ENCODE peak calls at places on chromosomes 11 and 22, in eight cellular contexts. O, D, K, H, T, R, V and I are unnamed samples.

GRCh38 chr22:21038405-21038804 is 6.0 kb upstream of the SLC7A4 start:
- DNase-seq in O (no peak), D (peak), K (no peak), H (no peak), T (no peak), R (peak), V (no peak), I (no peak)

GRCh38 chr11:78808903-78809302 is 234.2 kb upstream of the NARS2 start:
- DNase-seq in O (no peak), D (no peak), K (no peak), H (no peak), T (no peak), R (no peak), V (no peak), I (no peak)

GRCh38 chr22:33720166-33720878 is 200.0 kb downstream of the LARGE1 start:
- DNase-seq in O (no peak), D (no peak), K (no peak), H (no peak), T (no peak), R (no peak), V (peak), I (no peak)

GRCh38 chr22:44023404-44024287 is 456 bp upstream of the PARVB start:
- DNase-seq in O (no peak), D (peak), K (peak), H (peak), T (no peak), R (peak), V (peak), I (peak)

GRCh38 chr22:38327805-38328204 is 10.6 kb upstream of the CSNK1E start:
- DNase-seq in O (no peak), D (no peak), K (no peak), H (no peak), T (no peak), R (no peak), V (no peak), I (peak)

GRCh38 chr11:44126304-44126703 is 30.8 kb downstream of the EXT2 start:
- DNase-seq in O (no peak), D (no peak), K (no peak), H (no peak), T (no peak), R (no peak), V (no peak), I (no peak)

GRCh38 chr11:122893131-122893530 is 10.6 kb downstream of the JHY start:
- DNase-seq in O (no peak), D (no peak), K (no peak), H (no peak), T (no peak), R (no peak), V (no peak), I (no peak)

GRCh38 chr11:62433141-62433543 is 14.3 kb downstream of the SCGB1A1 start:
- DNase-seq in O (no peak), D (no peak), K (no peak), H (no peak), T (no peak), R (no peak), V (no peak), I (no peak)

GRCh38 chr22:45286854-45287551 is 2.3 kb downstream of the UPK3A start:
- DNase-seq in O (no peak), D (no peak), K (no peak), H (no peak), T (no peak), R (no peak), V (no peak), I (no peak)

GRCh38 chr22:49979587-49980264 is 19.2 kb downstream of the PIM3 start:
- DNase-seq in O (no peak), D (no peak), K (peak), H (peak), T (no peak), R (peak), V (peak), I (no peak)

GRCh38 chr11:128349650-128350296 is 237.6 kb downstream of the ETS1 start:
- DNase-seq in O (no peak), D (no peak), K (no peak), H (no peak), T (no peak), R (no peak), V (no peak), I (no peak)

GRCh38 chr11:6850526-6850925 is 5.0 kb downstream of the OR10A5 start:
- DNase-seq in O (no peak), D (no peak), K (no peak), H (no peak), T (no peak), R (no peak), V (no peak), I (no peak)

GRCh38 chr22:45997077-45997774 is 20.3 kb upstream of the WNT7B start:
- DNase-seq in O (peak), D (no peak), K (no peak), H (peak), T (peak), R (peak), V (peak), I (peak)

GRCh38 chr11:45110562-45110961 is 35.9 kb upstream of the PRDM11 start:
- DNase-seq in O (peak), D (peak), K (peak), H (peak), T (peak), R (peak), V (peak), I (peak)

GRCh38 chr22:39932918-39933649 is 27.1 kb upstream of the TMA7B start:
- DNase-seq in O (no peak), D (peak), K (peak), H (no peak), T (no peak), R (peak), V (peak), I (no peak)

GRCh38 chr11:21429401-21429800 is 760.0 kb downstream of the NELL1 start:
- DNase-seq in O (no peak), D (no peak), K (no peak), H (no peak), T (no peak), R (no peak), V (no peak), I (no peak)

GRCh38 chr11:27012254-27012921 is 18.5 kb downstream of the FIBIN start:
- DNase-seq in O (peak), D (peak), K (no peak), H (no peak), T (no peak), R (no peak), V (no peak), I (no peak)

GRCh38 chr11:119750056-119750455 is 21.1 kb upstream of the NECTIN1 start:
- DNase-seq in O (no peak), D (no peak), K (no peak), H (no peak), T (no peak), R (no peak), V (no peak), I (no peak)

GRCh38 chr11:3929689-3930088 is 74.2 kb downstream of the STIM1 start:
- DNase-seq in O (no peak), D (peak), K (no peak), H (no peak), T (no peak), R (no peak), V (no peak), I (no peak)

GRCh38 chr11:96328395-96329010 is 14.5 kb downstream of the MAML2 start:
- DNase-seq in O (no peak), D (no peak), K (no peak), H (no peak), T (no peak), R (no peak), V (no peak), I (no peak)

GRCh38 chr11:66116576-66117361 is 46.7 kb downstream of the PACS1 start:
- DNase-seq in O (no peak), D (no peak), K (no peak), H (no peak), T (no peak), R (no peak), V (no peak), I (no peak)

GRCh38 chr22:48902983-48903650 is 924.6 kb downstream of the BRD1 start:
- DNase-seq in O (no peak), D (no peak), K (no peak), H (no peak), T (no peak), R (no peak), V (no peak), I (no peak)

GRCh38 chr11:79939111-79939510 is 498.3 kb upstream of the TENM4 start:
- DNase-seq in O (no peak), D (no peak), K (no peak), H (no peak), T (no peak), R (no peak), V (no peak), I (no peak)

GRCh38 chr22:50730013-50730891 is 7.8 kb upstream of the ACR start:
- DNase-seq in O (no peak), D (no peak), K (no peak), H (no peak), T (no peak), R (peak), V (no peak), I (no peak)

GRCh38 chr11:66011239-66011784 is 496 bp upstream of the CST6 start:
- DNase-seq in O (no peak), D (no peak), K (no peak), H (peak), T (no peak), R (peak), V (no peak), I (no peak)

GRCh38 chr11:125457814-125458343 is 38.2 kb downstream of the FEZ1 start:
- DNase-seq in O (no peak), D (peak), K (no peak), H (peak), T (no peak), R (peak), V (no peak), I (peak)

GRCh38 chr11:128845334-128845780 is 21.7 kb downstream of the KCNJ1 start:
- DNase-seq in O (no peak), D (no peak), K (no peak), H (no peak), T (no peak), R (no peak), V (no peak), I (peak)

GRCh38 chr11:119087747-119088241 is 3.1 kb downstream of the HMBS start:
- DNase-seq in O (no peak), D (no peak), K (no peak), H (no peak), T (no peak), R (no peak), V (no peak), I (no peak)

GRCh38 chr11:20020198-20020597 is 140.1 kb downstream of the DBX1 start:
- DNase-seq in O (no peak), D (no peak), K (no peak), H (no peak), T (no peak), R (no peak), V (no peak), I (no peak)

GRCh38 chr11:35539256-35539655 is 13.8 kb upstream of the PAMR1 start:
- DNase-seq in O (no peak), D (no peak), K (no peak), H (no peak), T (no peak), R (no peak), V (no peak), I (no peak)

GRCh38 chr11:60831143-60831500 is 10.8 kb upstream of the CCDC86 start:
- DNase-seq in O (peak), D (peak), K (peak), H (peak), T (peak), R (peak), V (peak), I (peak)

GRCh38 chr11:121524233-121524631 is 71.5 kb upstream of the SORL1-AS1 start:
- DNase-seq in O (no peak), D (peak), K (no peak), H (no peak), T (no peak), R (no peak), V (no peak), I (no peak)

GRCh38 chr11:64415286-64415685 is 56.3 kb downstream of the RPS6KA4 start:
- DNase-seq in O (no peak), D (no peak), K (no peak), H (no peak), T (no peak), R (peak), V (no peak), I (no peak)

GRCh38 chr22:37230673-37231405 is 13.2 kb downstream of the RAC2 start:
- DNase-seq in O (no peak), D (no peak), K (no peak), H (no peak), T (no peak), R (peak), V (no peak), I (no peak)